ENCODE peak calls at places on chromosome 2, in seven cellular contexts. E is kidney epithelial cell; J is AG10803; D is keratinocyte; K is sigmoid colon; S is endodermal cell; N is CD8-positive, alpha-beta T cell. Q is an unnamed sample.

GRCh38 chr2:240244543-240244942 is 104.1 kb upstream of the OTOS start:
- DNase-seq in E (no peak), J (no peak), D (no peak), K (peak), S (no peak), N (no peak), Q (no peak)

GRCh38 chr2:162524192-162524591 is 180.3 kb downstream of the GCA start:
- DNase-seq in E (no peak), J (no peak), D (no peak), K (no peak), S (peak), N (no peak), Q (no peak)

GRCh38 chr2:63740943-63741342 is 100.8 kb upstream of the UGP2 start:
- DNase-seq in E (peak), J (peak), D (no peak), K (no peak), S (no peak), N (no peak), Q (no peak)

GRCh38 chr2:163266772-163267171 is 428.2 kb upstream of the KCNH7 start:
- DNase-seq in E (peak), J (peak), D (peak), K (no peak), S (no peak), N (no peak), Q (peak)

GRCh38 chr2:189549440-189549832 is 31.1 kb downstream of the SLC40A1 start:
- DNase-seq in E (no peak), J (peak), D (no peak), K (peak), S (no peak), N (no peak), Q (no peak)

GRCh38 chr2:188573453-188573852 is 281.8 kb downstream of the GULP1 start:
- DNase-seq in E (peak), J (no peak), D (no peak), K (no peak), S (no peak), N (no peak), Q (no peak)

GRCh38 chr2:125658583-125658982 is 997.4 kb upstream of the GYPC start:
- DNase-seq in E (no peak), J (no peak), D (no peak), K (no peak), S (no peak), N (no peak), Q (no peak)

GRCh38 chr2:133241231-133241575 is 327.1 kb downstream of the NCKAP5 start:
- DNase-seq in E (no peak), J (peak), D (no peak), K (no peak), S (no peak), N (no peak), Q (peak)

GRCh38 chr2:8059255-8059654 is 622.6 kb upstream of the ID2 start:
- DNase-seq in E (no peak), J (no peak), D (no peak), K (no peak), S (no peak), N (no peak), Q (no peak)

GRCh38 chr2:233289590-233290424 is 17.8 kb upstream of the SAG start:
- DNase-seq in E (no peak), J (no peak), D (no peak), K (no peak), S (no peak), N (no peak), Q (no peak)

GRCh38 chr2:64296150-64296500 is 151.9 kb upstream of the PELI1 start:
- DNase-seq in E (no peak), J (no peak), D (no peak), K (no peak), S (no peak), N (no peak), Q (no peak)

GRCh38 chr2:96533292-96534073 is 3.1 kb upstream of the ARID5A start:
- DNase-seq in E (no peak), J (peak), D (no peak), K (peak), S (peak), N (no peak), Q (peak)

GRCh38 chr2:165162466-165162865 is 41.4 kb downstream of the SCN3A start:
- DNase-seq in E (no peak), J (no peak), D (no peak), K (no peak), S (no peak), N (no peak), Q (no peak)

GRCh38 chr2:201402651-201403573 is 45.8 kb upstream of the FLACC1 start:
- DNase-seq in E (no peak), J (peak), D (no peak), K (no peak), S (no peak), N (no peak), Q (peak)

GRCh38 chr2:32805104-32806095 is 141.4 kb upstream of the LTBP1 start:
- DNase-seq in E (peak), J (no peak), D (no peak), K (no peak), S (no peak), N (no peak), Q (no peak)

GRCh38 chr2:191212119-191212518 is 33.1 kb upstream of the MYO1B start:
- DNase-seq in E (no peak), J (no peak), D (no peak), K (no peak), S (no peak), N (no peak), Q (no peak)

GRCh38 chr2:240956161-240956934 is 42.1 kb upstream of the SNED1 start:
- DNase-seq in E (no peak), J (no peak), D (no peak), K (peak), S (peak), N (no peak), Q (no peak)

GRCh38 chr2:42874838-42875801 is 82.7 kb upstream of the HAAO start:
- DNase-seq in E (no peak), J (no peak), D (no peak), K (peak), S (peak), N (no peak), Q (no peak)

GRCh38 chr2:201151127-201152074 is 31.5 kb upstream of the CASP10 start:
- DNase-seq in E (peak), J (peak), D (peak), K (no peak), S (no peak), N (no peak), Q (peak)

GRCh38 chr2:44793322-44793870 is 148.1 kb upstream of the SIX3 start:
- DNase-seq in E (no peak), J (peak), D (no peak), K (no peak), S (peak), N (no peak), Q (no peak)

GRCh38 chr2:127365211-127365643 is 22.5 kb downstream of the MAP3K2 start:
- DNase-seq in E (no peak), J (peak), D (no peak), K (no peak), S (peak), N (no peak), Q (no peak)

GRCh38 chr2:219350215-219350937 is 17.8 kb upstream of the RESP18 start:
- DNase-seq in E (no peak), J (peak), D (no peak), K (no peak), S (no peak), N (no peak), Q (peak)

GRCh38 chr2:3377279-3377611 is 373 bp downstream of the EIPR1 start:
- DNase-seq in E (peak), J (peak), D (no peak), K (no peak), S (no peak), N (no peak), Q (no peak)

GRCh38 chr2:207395535-207396251 is 134.1 kb upstream of the CREB1 start:
- DNase-seq in E (no peak), J (no peak), D (no peak), K (no peak), S (no peak), N (no peak), Q (no peak)

GRCh38 chr2:69724540-69725159 is 17.3 kb upstream of the ANXA4 start:
- DNase-seq in E (no peak), J (peak), D (no peak), K (peak), S (peak), N (peak), Q (no peak)

GRCh38 chr2:130373808-130374365 is 18.0 kb downstream of the PTPN18 start:
- DNase-seq in E (no peak), J (no peak), D (no peak), K (peak), S (no peak), N (no peak), Q (no peak)

GRCh38 chr2:26917135-26917836 is 53.2 kb upstream of the MAPRE3 start:
- DNase-seq in E (no peak), J (no peak), D (no peak), K (no peak), S (no peak), N (no peak), Q (no peak)

GRCh38 chr2:99635710-99636431 is 146.1 kb upstream of the REV1 start:
- DNase-seq in E (no peak), J (no peak), D (no peak), K (peak), S (no peak), N (no peak), Q (no peak)

GRCh38 chr2:10056439-10056838 is 13.1 kb downstream of the KLF11 start:
- DNase-seq in E (no peak), J (peak), D (no peak), K (no peak), S (no peak), N (no peak), Q (no peak)

GRCh38 chr2:65382323-65382722 is 50.1 kb downstream of the SPRED2 start:
- DNase-seq in E (no peak), J (peak), D (no peak), K (no peak), S (no peak), N (no peak), Q (no peak)

GRCh38 chr2:29495536-29495935 is 380.3 kb downstream of the CLIP4 start:
- DNase-seq in E (no peak), J (no peak), D (no peak), K (no peak), S (no peak), N (no peak), Q (no peak)

GRCh38 chr2:204250692-204251091 is 294.6 kb upstream of the PARD3B start:
- DNase-seq in E (no peak), J (no peak), D (no peak), K (no peak), S (no peak), N (no peak), Q (no peak)

GRCh38 chr2:239368906-239369584 is 31.8 kb downstream of the HDAC4 start:
- DNase-seq in E (no peak), J (no peak), D (no peak), K (peak), S (no peak), N (no peak), Q (no peak)

GRCh38 chr2:172200495-172201085 is 97.9 kb upstream of the DLX2 start:
- DNase-seq in E (no peak), J (peak), D (no peak), K (no peak), S (peak), N (no peak), Q (no peak)

GRCh38 chr2:225165052-225165451 is 122.8 kb upstream of the DOCK10 start:
- DNase-seq in E (no peak), J (peak), D (no peak), K (no peak), S (no peak), N (no peak), Q (peak)
- H3K4me3 ChIP-seq in E (no peak), J (no peak), D (no peak), K (no peak), S (no peak), N (no peak), Q (no peak)

GRCh38 chr2:103734911-103735310 is 973.1 kb downstream of the TMEM182 start:
- DNase-seq in E (no peak), J (no peak), D (no peak), K (no peak), S (peak), N (no peak), Q (no peak)
- TF ChIP-seq CTCF in E (no peak), J (no peak), D (no peak), K (no peak), S (peak), N (no peak), Q (no peak)

GRCh38 chr2:173401716-173402326 is 47.1 kb downstream of the CDCA7 start:
- DNase-seq in E (peak), J (no peak), D (no peak), K (no peak), S (peak), N (no peak), Q (no peak)
- H3K4me3 ChIP-seq in E (peak), J (peak), D (peak), K (peak), S (peak), N (no peak), Q (peak)

DNA sequence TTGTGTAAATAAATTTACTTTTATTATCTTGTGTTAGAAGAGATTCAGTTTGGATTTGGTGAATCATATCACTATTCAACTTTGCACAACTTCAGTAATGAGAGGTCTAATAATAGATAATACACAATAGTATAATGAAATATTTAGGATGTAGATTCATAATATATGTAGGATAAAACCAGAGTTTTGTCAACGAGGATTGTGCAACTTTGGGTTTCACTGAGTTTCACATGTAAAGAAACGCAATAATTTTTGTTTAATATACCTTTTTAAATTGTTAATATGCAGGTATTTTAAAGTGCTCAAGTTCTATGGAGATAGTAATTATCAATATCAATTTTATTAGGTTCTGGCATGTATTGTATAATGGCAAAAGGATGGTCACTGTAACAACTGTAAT is 5.3 kb downstream of the CALCRL start:
- DNase-seq in E (no peak), J (no peak), D (no peak), K (no peak), S (no peak), N (no peak), Q (no peak)
- TF ChIP-seq CTCF in E (no peak), J (no peak), D (no peak), K (no peak), S (no peak), N (no peak), Q (no peak)

DNA sequence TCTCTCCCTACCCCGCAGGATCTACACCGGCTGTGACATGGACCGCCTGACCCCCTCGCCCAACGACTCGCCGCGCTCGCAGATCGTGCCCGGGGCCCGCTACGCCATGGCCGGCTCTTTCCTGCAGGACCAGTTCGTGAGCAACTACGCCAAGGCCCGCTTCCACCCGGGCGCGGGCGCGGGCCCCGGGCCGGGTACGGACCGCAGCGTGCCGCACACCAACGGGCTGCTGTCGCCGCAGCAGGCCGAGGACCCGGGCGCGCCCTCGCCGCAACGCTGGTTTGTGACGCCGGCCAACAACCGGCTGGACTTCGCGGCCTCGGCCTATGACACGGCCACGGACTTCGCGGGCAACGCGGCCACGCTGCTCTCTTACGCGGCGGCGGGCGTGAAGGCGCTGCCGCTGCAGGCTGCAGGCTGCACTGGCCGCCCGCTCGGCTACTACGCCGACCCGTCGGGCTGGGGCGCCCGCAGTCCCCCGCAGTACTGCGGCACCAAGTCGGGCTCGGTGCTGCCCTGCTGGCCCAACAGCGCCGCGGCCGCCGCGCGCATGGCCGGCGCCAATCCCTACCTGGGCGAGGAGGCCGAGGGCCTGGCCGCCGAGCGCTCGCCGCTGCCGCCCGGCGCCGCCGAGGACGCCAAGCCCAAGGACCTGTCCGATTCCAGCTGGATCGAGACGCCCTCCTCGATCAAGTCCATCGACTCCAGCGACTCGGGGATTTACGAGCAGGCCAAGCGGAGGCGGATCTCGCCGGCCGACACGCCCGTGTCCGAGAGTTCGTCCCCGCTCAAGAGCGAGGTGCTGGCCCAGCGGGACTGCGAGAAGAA is 7.5 kb downstream of the TBR1 start:
- DNase-seq in E (no peak), J (no peak), D (no peak), K (no peak), S (peak), N (no peak), Q (no peak)
- H3K4me3 ChIP-seq in E (no peak), J (no peak), D (no peak), K (peak), S (peak), N (no peak), Q (peak)

GRCh38 chr2:173990970-173991819 is 26.0 kb upstream of the SP3 start:
- DNase-seq in E (no peak), J (peak), D (no peak), K (peak), S (no peak), N (no peak), Q (no peak)
- TF ChIP-seq CTCF in E (no peak), J (no peak), D (no peak), K (no peak), S (no peak), N (no peak), Q (no peak)

GRCh38 chr2:160365691-160366367 is 127.8 kb downstream of the RBMS1 start:
- DNase-seq in E (no peak), J (peak), D (no peak), K (peak), S (no peak), N (no peak), Q (no peak)

GRCh38 chr2:160362018-160362417 is 131.6 kb downstream of the RBMS1 start:
- DNase-seq in E (no peak), J (no peak), D (no peak), K (no peak), S (no peak), N (no peak), Q (no peak)

GRCh38 chr2:160362521-160362920 is 131.1 kb downstream of the RBMS1 start:
- DNase-seq in E (no peak), J (no peak), D (no peak), K (no peak), S (no peak), N (no peak), Q (no peak)

GRCh38 chr2:160367887-160368286 is 125.7 kb downstream of the RBMS1 start:
- DNase-seq in E (peak), J (peak), D (no peak), K (no peak), S (no peak), N (no peak), Q (peak)

DNA sequence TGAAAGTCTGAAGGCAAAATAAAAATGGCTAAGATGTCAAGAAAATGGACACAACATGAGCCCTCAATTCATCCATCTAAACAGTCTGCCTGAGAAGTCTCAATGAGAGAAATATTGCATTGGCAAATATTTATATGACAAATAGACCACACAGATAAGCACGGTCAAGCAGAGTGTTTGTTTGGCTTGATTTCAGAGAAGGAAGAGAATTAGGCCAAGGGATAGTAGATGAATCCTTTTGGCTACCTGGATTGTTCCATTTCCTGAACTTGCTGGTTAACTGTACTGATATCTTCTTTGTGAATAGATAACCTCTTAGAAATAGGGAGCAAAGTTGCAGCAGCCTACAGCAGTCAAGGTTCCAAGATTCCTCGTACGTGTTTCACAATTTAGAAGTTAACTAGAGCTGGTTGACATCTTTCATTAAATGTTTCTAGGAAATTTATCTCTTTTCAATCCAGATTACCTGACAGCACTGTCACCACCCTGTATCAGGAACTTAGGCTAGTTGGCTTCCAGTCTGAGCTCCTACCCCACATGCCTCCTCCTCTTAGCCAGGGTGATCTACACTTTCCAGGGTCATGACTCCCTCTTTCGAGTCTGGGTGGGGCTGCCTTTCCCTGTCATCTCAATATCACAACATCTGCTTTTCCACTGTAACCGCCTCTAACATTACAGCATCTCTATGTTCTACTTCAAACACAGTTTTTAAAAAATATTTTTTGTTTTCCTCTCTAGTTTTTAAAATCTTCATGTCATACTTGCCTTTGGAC is 129.5 kb downstream of the RBMS1 start:
- DNase-seq in E (no peak), J (no peak), D (no peak), K (no peak), S (no peak), N (no peak), Q (no peak)
- H3K4me3 ChIP-seq in E (no peak), J (no peak), D (no peak), K (no peak), S (no peak), N (no peak), Q (no peak)

Q was measured in AG04449.